ENCODE peak calls at places on chromosomes 2 and 18, in six cellular contexts. F is neuronal stem cell, N is mesenchymal stem cell, Y is IMR-90, M is H1, J is trophoblast cell. L is an unnamed sample.
A peak's percentile ranks its signal among the peaks of the same experiment; 100 is the strongest.

GRCh38 chr2:181894381-181894780 is 2.9 kb downstream of the ITPRID2 start:
- DNase-seq in F (no peak), N (no peak), Y (no peak), M (no peak), J (no peak), L (no peak)

GRCh38 chr2:139876964-139877363 is 1096.8 kb upstream of the NXPH2 start:
- DNase-seq in F (no peak), N (no peak), Y (no peak), M (no peak), J (peak; percentile 14), L (no peak)

GRCh38 chr2:100241236-100241635 is 81.1 kb downstream of the LONRF2 start:
- DNase-seq in F (no peak), N (no peak), Y (no peak), M (no peak), J (no peak), L (no peak)

GRCh38 chr2:207483066-207483465 is 46.7 kb upstream of the CREB1 start:
- DNase-seq in F (no peak), N (no peak), Y (no peak), M (no peak), J (no peak), L (no peak)

GRCh38 chr2:239468491-239469017 is 67.7 kb upstream of the HDAC4 start:
- DNase-seq in F (no peak), N (no peak), Y (no peak), M (no peak), J (no peak), L (peak; percentile 11)

GRCh38 chr2:231699006-231699405 is 9.3 kb upstream of the PTMA start:
- DNase-seq in F (no peak), N (no peak), Y (peak; percentile 37), M (no peak), J (no peak), L (no peak)

GRCh38 chr2:201436141-201436540 is 15.1 kb downstream of the TRAK2 start:
- DNase-seq in F (no peak), N (no peak), Y (no peak), M (no peak), J (no peak), L (no peak)

GRCh38 chr18:51833850-51834249 is 506.1 kb upstream of the DCC start:
- DNase-seq in F (no peak), N (no peak), Y (no peak), M (no peak), J (no peak), L (no peak)

GRCh38 chr2:186486651-186487647 is 889 bp downstream of the ZC3H15 start:
- DNase-seq in F (no peak), N (no peak), Y (peak; percentile 17), M (no peak), J (no peak), L (no peak)

GRCh38 chr18:11125372-11126315 is 23.7 kb downstream of the PIEZO2 start:
- DNase-seq in F (no peak), N (peak; percentile 89), Y (peak; percentile 34), M (no peak), J (no peak), L (no peak)

GRCh38 chr2:368386-368785 is 80.5 kb upstream of the ALKAL2 start:
- DNase-seq in F (no peak), N (no peak), Y (no peak), M (no peak), J (no peak), L (no peak)

GRCh38 chr2:1707771-1708351 is 36.5 kb downstream of the PXDN start:
- DNase-seq in F (peak; percentile 61), N (peak; percentile 90), Y (peak; percentile 90), M (peak; percentile 79), J (peak; percentile 62), L (peak; percentile 82)

GRCh38 chr2:157785200-157785599 is 90.9 kb downstream of the ACVR1 start:
- DNase-seq in F (no peak), N (peak; percentile 37), Y (peak; percentile 48), M (no peak), J (no peak), L (no peak)

GRCh38 chr2:141331127-141331526 is 799.7 kb downstream of the LRP1B start:
- DNase-seq in F (no peak), N (peak; percentile 86), Y (peak; percentile 86), M (no peak), J (no peak), L (no peak)

GRCh38 chr2:208213508-208214120 is 23.8 kb upstream of the C2orf80 start:
- DNase-seq in F (no peak), N (no peak), Y (no peak), M (no peak), J (no peak), L (no peak)

GRCh38 chr18:34002130-34002529 is 222.6 kb downstream of the NOL4 start:
- DNase-seq in F (no peak), N (no peak), Y (no peak), M (no peak), J (no peak), L (no peak)

GRCh38 chr2:64826703-64827102 is 162.5 kb upstream of the SLC1A4 start:
- DNase-seq in F (no peak), N (no peak), Y (no peak), M (no peak), J (no peak), L (no peak)

GRCh38 chr2:120766758-120767351 is 31.2 kb downstream of the GLI2 start:
- DNase-seq in F (no peak), N (peak; percentile 55), Y (peak; percentile 50), M (no peak), J (peak; percentile 65), L (peak; percentile 43)

GRCh38 chr2:205197468-205198129 is 484.7 kb upstream of the NRP2 start:
- DNase-seq in F (no peak), N (no peak), Y (no peak), M (no peak), J (no peak), L (no peak)

GRCh38 chr2:232592687-232593407 is 40.6 kb upstream of the EFHD1 start:
- DNase-seq in F (no peak), N (peak; percentile 84), Y (peak; percentile 82), M (no peak), J (peak; percentile 68), L (no peak)

GRCh38 chr18:22470511-22471181 is 52.9 kb upstream of the CTAGE1 start:
- DNase-seq in F (no peak), N (peak; percentile 52), Y (peak; percentile 73), M (no peak), J (peak; percentile 13), L (no peak)

GRCh38 chr2:231856959-231857358 is 69.2 kb downstream of the NPPC start:
- DNase-seq in F (no peak), N (no peak), Y (no peak), M (no peak), J (no peak), L (no peak)

GRCh38 chr2:134206573-134206972 is 47.3 kb upstream of the MGAT5 start:
- DNase-seq in F (no peak), N (peak; percentile 68), Y (peak; percentile 66), M (no peak), J (no peak), L (no peak)

GRCh38 chr18:64972545-64972944 is 778.3 kb upstream of the CDH7 start:
- DNase-seq in F (no peak), N (peak; percentile 39), Y (no peak), M (no peak), J (no peak), L (no peak)

GRCh38 chr2:74261204-74261864 is 62.9 kb downstream of the MTHFD2 start:
- DNase-seq in F (peak; percentile 5), N (peak; percentile 26), Y (no peak), M (peak; percentile 34), J (peak; percentile 27), L (peak; percentile 86)

GRCh38 chr18:48215876-48216638 is 193.1 kb downstream of the ZBTB7C start:
- DNase-seq in F (no peak), N (no peak), Y (no peak), M (no peak), J (peak; percentile 37), L (no peak)

GRCh38 chr2:529425-529824 is 147.8 kb downstream of the TMEM18 start:
- DNase-seq in F (no peak), N (no peak), Y (peak; percentile 1), M (no peak), J (no peak), L (no peak)

GRCh38 chr2:112920923-112921532 is 10.1 kb downstream of the IL37 start:
- DNase-seq in F (no peak), N (no peak), Y (peak; percentile 62), M (no peak), J (peak; percentile 23), L (no peak)

GRCh38 chr2:205704101-205704741 is 21.9 kb downstream of the NRP2 start:
- DNase-seq in F (no peak), N (no peak), Y (peak; percentile 43), M (no peak), J (no peak), L (no peak)

DNA sequence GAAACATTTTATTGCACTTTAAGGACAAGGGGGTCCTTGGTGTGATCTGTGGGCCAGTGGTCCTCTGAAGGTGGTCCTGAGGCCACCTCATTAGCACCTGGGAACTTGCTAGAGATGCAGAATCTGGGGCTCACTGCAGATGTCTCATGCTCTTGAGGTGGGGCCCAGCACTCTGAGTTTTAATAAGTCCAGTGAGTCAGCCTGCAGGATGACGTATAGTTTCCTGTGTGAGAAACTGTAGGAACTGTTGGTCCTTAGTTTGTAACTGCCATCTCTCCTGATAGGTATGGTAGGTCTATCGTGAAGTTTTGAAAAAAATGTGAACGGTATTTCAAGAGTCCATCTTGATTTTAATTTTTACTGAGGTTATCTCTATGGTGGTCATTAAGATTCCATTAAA is 2.8 kb downstream of the TRPM8 start:
- DNase-seq in F (no peak), N (peak; percentile 32), Y (peak; percentile 61), M (no peak), J (no peak), L (no peak)
- H4K91ac ChIP-seq in F (no peak overlapping the region), N (no peak overlapping the region), Y (no peak overlapping the region), M (no peak overlapping the region), J (no peak overlapping the region), L (no peak overlapping the region)

GRCh38 chr2:179622635-179623034 is 238.8 kb downstream of the ZNF385B start:
- DNase-seq in F (no peak), N (no peak), Y (no peak), M (no peak), J (no peak), L (no peak)
- H4K91ac ChIP-seq in F (no peak overlapping the region), N (no peak overlapping the region), Y (peak overlapping the region; percentile 5), M (no peak overlapping the region), J (no peak overlapping the region), L (no peak overlapping the region)

DNA sequence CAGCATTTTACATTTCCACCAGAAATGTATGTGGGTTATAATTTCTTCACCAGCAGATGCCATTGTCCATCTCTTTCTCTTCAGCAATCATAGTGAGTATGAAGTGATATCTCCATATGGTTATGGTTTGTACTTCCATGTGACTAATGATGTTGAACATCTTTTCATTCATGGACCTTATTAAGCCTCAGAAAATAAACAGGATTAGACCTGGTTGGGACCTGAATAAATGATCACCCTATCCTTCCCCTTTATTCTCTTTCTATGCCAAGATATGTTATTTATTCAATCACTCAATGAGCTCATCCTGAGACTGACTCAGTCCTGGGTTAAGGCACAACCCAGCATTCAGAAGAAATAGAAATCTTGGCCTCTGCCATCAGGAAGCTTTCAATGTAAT is 86.6 kb downstream of the ANTXR1 start:
- DNase-seq in F (no peak), N (no peak), Y (peak; percentile 79), M (no peak), J (no peak), L (no peak)
- H4K91ac ChIP-seq in F (no peak overlapping the region), N (no peak overlapping the region), Y (no peak overlapping the region), M (no peak overlapping the region), J (no peak overlapping the region), L (no peak overlapping the region)

DNA sequence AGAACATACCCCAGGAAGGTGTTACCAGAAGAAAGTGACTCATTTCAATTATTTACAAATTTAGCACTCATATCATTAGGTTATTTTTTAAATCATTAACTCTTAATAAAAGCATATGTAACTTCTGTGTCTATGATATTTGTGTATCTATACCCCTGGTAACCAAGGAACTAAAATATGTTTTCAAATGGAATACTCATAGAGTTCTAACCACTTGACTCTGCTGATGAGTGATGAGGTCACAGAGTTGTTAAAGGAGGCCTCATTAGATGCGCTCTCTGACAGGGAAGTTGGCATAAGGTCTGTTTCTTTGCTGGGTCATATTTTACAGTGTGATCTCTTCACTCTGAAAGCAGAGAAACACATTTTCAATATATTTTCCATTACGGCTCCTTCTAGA is 73.4 kb downstream of the CCDC150 start:
- DNase-seq in F (no peak), N (no peak), Y (no peak), M (no peak), J (no peak), L (no peak)
- H4K91ac ChIP-seq in F (no peak overlapping the region), N (no peak overlapping the region), Y (no peak overlapping the region), M (no peak overlapping the region), J (no peak overlapping the region), L (no peak overlapping the region)

L was measured in H9.